ENCODE peak calls at places on chromosomes 5 and 9, in four cellular contexts. G is endothelial cell of umbilical vein, M is adrenal gland, N is fibroblast of lung. I is an unnamed sample. For H3K36me3, H3K4me1 and H3K9me3, the result is how much of the 10 kb centered on the place peaks cover.

GRCh38 chr5:23446436-23446835 is 61.0 kb upstream of the PRDM9 start:
- DNase-seq in G (no peak), N (peak), M (no peak), I (no peak)

GRCh38 chr5:7629559-7629958 is 221.4 kb downstream of the CFAP90 start:
- DNase-seq in N (no peak), M (no peak), G (no peak), I (no peak)

GRCh38 chr5:156479864-156480263 is 152.9 kb downstream of the SGCD start:
- DNase-seq in N (peak), M (no peak), G (no peak), I (no peak)

GRCh38 chr5:180463216-180463900 is 30.8 kb upstream of the CNOT6 start:
- DNase-seq in N (no peak), G (no peak), M (no peak), I (no peak)

GRCh38 chr9:104009853-104010252 is 84.3 kb upstream of the SMC2 start:
- DNase-seq in N (no peak), G (no peak), M (no peak), I (no peak)

GRCh38 chr5:86968311-86968753 is 299.4 kb upstream of the RASA1 start:
- DNase-seq in M (no peak), G (peak), N (peak), I (peak)

GRCh38 chr5:135705230-135705631 is 126.4 kb upstream of the CXCL14 start:
- DNase-seq in N (peak), M (peak), G (no peak), I (no peak)

GRCh38 chr5:136375920-136376319 is 10.6 kb upstream of the TRPC7 start:
- DNase-seq in M (no peak), G (no peak), N (no peak), I (no peak)

GRCh38 chr9:113875917-113876805 is at the start of gene ZNF618:
- DNase-seq in G (peak), M (peak), N (peak), I (no peak)

GRCh38 chr9:89923961-89924504 is 319.2 kb downstream of the GADD45G start:
- DNase-seq in G (no peak), M (peak), N (peak), I (no peak)

GRCh38 chr9:15416880-15417279 is 5.8 kb upstream of the SNAPC3 start:
- DNase-seq in M (no peak), N (peak), G (peak), I (peak)

GRCh38 chr9:130053504-130054427 is at the start of gene GPR107:
- DNase-seq in G (peak), N (peak), M (peak), I (peak)

GRCh38 chr9:73807956-73808355 is 656.3 kb downstream of the ANXA1 start:
- DNase-seq in M (no peak), G (no peak), N (no peak), I (no peak)

GRCh38 chr9:35688558-35689350 is 971 bp downstream of the TPM2 start:
- DNase-seq in M (no peak), N (peak), G (peak), I (no peak)

GRCh38 chr9:107105784-107106183 is 177.3 kb upstream of the RAD23B start:
- DNase-seq in G (no peak), M (no peak), N (no peak), I (no peak)

GRCh38 chr5:68292316-68292715 is 76.8 kb downstream of the PIK3R1 start:
- DNase-seq in N (no peak), G (no peak), M (no peak), I (no peak)

GRCh38 chr9:93111371-93112115 is 15.5 kb downstream of the CARD19 start:
- DNase-seq in G (no peak), M (peak), N (peak), I (no peak)

GRCh38 chr5:32319392-32319791 is 6.7 kb upstream of the MTMR12 start:
- DNase-seq in G (no peak), N (no peak), M (no peak), I (no peak)

GRCh38 chr5:179407191-179408175 is 62.2 kb upstream of the ADAMTS2 start:
- DNase-seq in N (no peak), G (no peak), M (no peak), I (no peak)

GRCh38 chr5:172839669-172840068 is 5.6 kb downstream of the ERGIC1 start:
- DNase-seq in N (no peak), M (no peak), G (no peak), I (no peak)

DNA sequence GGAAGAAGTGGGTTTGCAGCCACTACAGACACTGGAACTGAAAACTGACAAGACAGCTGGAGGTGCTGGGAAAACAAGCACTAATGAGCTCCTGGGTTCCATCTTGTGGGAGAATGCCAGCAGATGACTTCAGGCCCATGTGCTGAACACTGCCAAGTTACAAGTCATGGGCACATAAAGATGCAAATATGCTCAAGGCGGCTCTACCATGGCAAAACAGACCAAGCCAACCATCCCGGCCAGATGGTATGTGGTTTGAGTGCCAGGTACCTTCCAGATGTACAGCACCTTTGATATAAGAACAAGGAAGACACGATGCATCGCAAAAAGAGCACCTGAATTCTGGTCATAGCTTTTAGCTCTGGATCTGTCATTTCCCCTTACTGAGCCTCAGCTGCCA is 19.9 kb downstream of the TNFSF8 start:
- DNase-seq in M (no peak), N (no peak), G (no peak), I (no peak)
- H3K36me3 ChIP-seq in M (under half), N (under half), G (under half), I (under half)

DNA sequence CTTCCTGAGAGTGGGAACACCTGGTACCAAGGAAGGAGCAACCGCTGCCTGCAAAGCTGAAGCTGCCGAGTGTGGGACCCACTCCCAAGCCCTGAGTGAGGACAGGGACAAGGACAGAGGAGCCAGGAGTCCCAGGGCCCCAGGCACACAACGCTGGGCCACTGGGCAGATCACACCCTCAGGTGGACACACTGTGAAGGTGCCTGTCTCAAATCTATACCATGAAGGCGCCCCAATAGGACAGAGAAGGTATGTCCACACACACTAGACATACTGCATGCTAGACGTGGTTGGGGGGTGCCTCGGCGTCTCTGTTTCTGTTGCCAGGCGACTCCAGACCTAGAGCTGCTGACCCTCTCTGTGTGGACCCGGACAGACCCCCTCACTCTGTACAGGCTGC is 60.9 kb downstream of the ROR2 start:
- DNase-seq in G (no peak), M (no peak), N (no peak), I (no peak)
- H3K4me1 ChIP-seq in G (under half), M (under half), N (under half), I (under half)

GRCh38 chr5:40446910-40447309 is 232.8 kb upstream of the PTGER4 start:
- DNase-seq in N (peak), G (peak), M (no peak), I (peak)
- H3K9me3 ChIP-seq in N (under half), G (under half), M (under half), I (under half)

DNA sequence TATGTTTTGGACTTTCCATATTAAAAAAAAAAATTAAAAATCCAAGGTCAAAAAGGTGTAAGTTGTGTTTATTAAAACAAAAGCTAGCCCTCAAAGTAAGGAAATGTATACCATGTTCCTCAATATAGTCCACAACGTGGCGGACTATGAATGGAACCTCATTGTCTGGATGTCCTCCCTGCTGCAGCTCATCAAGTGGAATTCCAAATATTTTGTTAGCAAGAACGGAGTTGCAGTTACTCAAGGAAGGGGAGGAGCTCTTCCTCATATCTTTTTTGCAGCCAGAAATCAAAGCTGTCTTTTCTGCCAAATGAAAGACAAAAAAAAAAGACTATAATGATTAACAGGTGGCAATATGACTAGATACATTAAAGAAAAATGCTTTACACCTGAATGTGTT is 14.0 kb downstream of the FAM13B start:
- DNase-seq in G (no peak), M (no peak), N (no peak), I (no peak)
- H3K36me3 ChIP-seq in G (under half), M (under half), N (under half), I (half or more)

GRCh38 chr5:134547579-134547978 is 22.1 kb downstream of the JADE2 start:
- DNase-seq in G (peak), M (peak), N (peak), I (no peak)

GRCh38 chr5:134547999-134548626 is 22.6 kb downstream of the JADE2 start:
- DNase-seq in G (no peak), N (no peak), M (no peak), I (no peak)

GRCh38 chr5:134551891-134552290 is 26.4 kb downstream of the JADE2 start:
- DNase-seq in N (no peak), M (no peak), G (peak), I (no peak)

GRCh38 chr5:134550271-134551214 is 25.1 kb downstream of the JADE2 start:
- DNase-seq in N (no peak), M (no peak), G (no peak), I (no peak)

DNA sequence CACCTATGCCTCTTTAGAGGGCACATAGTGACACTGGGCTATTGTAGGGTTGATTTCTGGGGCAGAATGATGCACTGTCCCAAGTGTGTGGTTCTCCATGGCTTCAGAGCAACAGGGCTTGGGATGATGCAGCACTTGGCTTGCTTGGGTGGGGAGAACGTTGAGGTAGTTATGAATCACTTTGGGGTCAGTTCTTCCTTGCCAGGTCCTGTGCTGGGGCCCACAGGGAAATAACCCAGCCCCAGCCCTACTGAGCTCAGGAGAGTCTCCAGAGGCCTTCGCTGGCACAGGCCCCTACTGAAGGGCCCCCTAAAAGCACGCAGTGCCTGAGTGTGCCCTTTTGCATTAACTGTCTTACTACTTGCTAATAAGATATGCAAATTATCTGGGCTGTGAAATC is 24.2 kb downstream of the JADE2 start:
- DNase-seq in G (peak), M (no peak), N (peak), I (no peak)
- H3K4me1 ChIP-seq in G (half or more), M (half or more), N (half or more), I (half or more)

DNA sequence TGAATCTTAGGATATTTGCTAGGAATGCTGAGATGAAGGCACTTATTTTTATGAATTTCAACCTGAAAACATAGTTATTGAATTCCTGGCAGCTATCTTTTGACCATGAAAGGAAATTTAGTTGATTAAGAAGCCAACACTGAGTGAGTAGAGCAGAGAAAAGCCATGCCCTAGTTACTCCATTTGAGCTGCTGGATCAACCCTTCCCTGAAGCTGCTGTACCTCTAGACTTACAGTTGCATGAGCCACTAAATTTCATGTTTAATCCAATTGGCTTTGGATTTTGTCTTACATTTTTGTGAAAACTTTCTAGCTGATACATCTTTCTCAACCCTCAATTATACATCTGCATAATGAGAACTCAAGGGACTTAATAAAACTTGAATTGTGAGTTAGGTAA is 54.6 kb downstream of the CDC42SE2 start:
- DNase-seq in G (no peak), M (no peak), N (no peak), I (no peak)
- H3K9me3 ChIP-seq in G (under half), M (under half), N (under half), I (under half)

I was measured in SJSA1.